ENCODE peak calls at places on chromosomes 3 and 15, in four cellular contexts. F, Z, K and O are unnamed samples.

GRCh38 chr3:81352867-81353266 is 408.6 kb downstream of the GBE1 start:
- DNase-seq in F (no peak), K (peak), Z (no peak), O (peak)

GRCh38 chr3:45489730-45490309 is 101.4 kb downstream of the LARS2 start:
- DNase-seq in K (no peak), F (no peak), Z (no peak), O (no peak)

GRCh38 chr3:170767576-170767941 is 102.4 kb downstream of the RPL22L1 start:
- DNase-seq in F (no peak), K (no peak), Z (no peak), O (no peak)

GRCh38 chr3:150268426-150269321 is 139.4 kb upstream of the TSC22D2 start:
- DNase-seq in F (no peak), Z (no peak), K (no peak), O (no peak)

GRCh38 chr3:184742676-184743135 is 30.8 kb upstream of the MAGEF1 start:
- DNase-seq in K (no peak), Z (no peak), F (no peak), O (no peak)

GRCh38 chr3:81760215-81760614 is 1.2 kb downstream of the GBE1 start:
- DNase-seq in Z (no peak), F (no peak), K (no peak), O (no peak)

GRCh38 chr3:46205286-46205960 is 2.7 kb downstream of the CCR1 start:
- DNase-seq in F (no peak), Z (no peak), K (no peak), O (no peak)

GRCh38 chr3:30476373-30477082 is 129.9 kb upstream of the TGFBR2 start:
- DNase-seq in K (no peak), F (no peak), Z (no peak), O (no peak)

GRCh38 chr15:59355730-59356129 is 16.9 kb downstream of the MYO1E start:
- DNase-seq in K (no peak), Z (no peak), F (no peak), O (no peak)

GRCh38 chr3:144692488-144692887 is 720.9 kb downstream of the DIPK2A start:
- DNase-seq in F (no peak), K (no peak), Z (no peak), O (no peak)

GRCh38 chr3:30628188-30628930 is 22.0 kb downstream of the TGFBR2 start:
- DNase-seq in F (no peak), K (no peak), Z (no peak), O (no peak)

GRCh38 chr15:40823572-40824343 is 4.8 kb downstream of the PPP1R14D start:
- DNase-seq in Z (no peak), F (no peak), K (no peak), O (no peak)

GRCh38 chr15:45611305-45611704 is 23.5 kb upstream of the SQOR start:
- DNase-seq in K (no peak), F (no peak), Z (no peak), O (no peak)

GRCh38 chr15:78932216-78932808 is 12.5 kb downstream of the CTSH start:
- DNase-seq in F (no peak), Z (no peak), K (no peak), O (no peak)

GRCh38 chr3:108822167-108822897 is at the start of gene TRAT1:
- DNase-seq in K (no peak), F (no peak), Z (no peak), O (no peak)

GRCh38 chr15:68551296-68551635 is 27.5 kb upstream of the CORO2B start:
- DNase-seq in Z (no peak), K (no peak), F (no peak), O (no peak)

GRCh38 chr3:101836907-101837598 is 12.3 kb upstream of the NFKBIZ start:
- DNase-seq in Z (peak), F (no peak), K (no peak), O (no peak)

GRCh38 chr3:114892880-114893279 is 254.2 kb downstream of the ZBTB20 start:
- DNase-seq in F (no peak), Z (no peak), K (no peak), O (no peak)

GRCh38 chr3:64375737-64376136 is 150.5 kb upstream of the PRICKLE2 start:
- DNase-seq in Z (no peak), F (no peak), K (no peak), O (no peak)

GRCh38 chr15:70036585-70037343 is 61.0 kb downstream of the TLE3 start:
- DNase-seq in Z (no peak), K (no peak), F (no peak), O (no peak)

GRCh38 chr3:194561306-194561974 is 71.8 kb downstream of the TMEM44 start:
- DNase-seq in Z (no peak), K (no peak), F (no peak), O (no peak)

GRCh38 chr15:98813956-98814355 is 165.6 kb downstream of the IGF1R start:
- DNase-seq in F (no peak), K (no peak), Z (no peak), O (no peak)

GRCh38 chr15:99731336-99732267 is 1.6 kb downstream of the LYSMD4 start:
- DNase-seq in Z (no peak), K (no peak), F (no peak), O (no peak)

GRCh38 chr15:60844431-60845174 is 365.7 kb upstream of the ICE2 start:
- DNase-seq in Z (no peak), F (peak), K (no peak), O (no peak)